ENCODE peak calls at places on chromosomes 12 and 14, in eight cellular contexts. G is H9; T is ecto neural progenitor cell; B is A549; P is fibroblast of the aortic adventitia; L is activated naive CD4-positive, alpha-beta T cell treated with anti-CD3 and anti-CD28 coated beads for 36 hours; E is glutamatergic neuron; D is left lung. I is an unnamed sample.

GRCh38 chr14:95300002-95300696 is 19.6 kb downstream of the CLMN start:
- DNase-seq in B (no peak), D (no peak), T (no peak), P (no peak), E (no peak), L (no peak), G (no peak), I (no peak)

GRCh38 chr12:45377815-45378214 is 161.9 kb downstream of the ANO6 start:
- DNase-seq in E (no peak), D (no peak), G (no peak), T (no peak), B (no peak), P (no peak), L (no peak), I (no peak)

GRCh38 chr12:13028825-13029570 is 15.2 kb upstream of the FAM234B start:
- DNase-seq in B (no peak), G (no peak), D (no peak), P (no peak), T (no peak), E (no peak), L (no peak), I (no peak)

GRCh38 chr12:131222271-131223139 is 268.8 kb downstream of the ADGRD1 start:
- DNase-seq in B (no peak), P (no peak), G (peak; percentile 50), L (peak; percentile 55), T (peak; percentile 90), E (no peak), D (peak; percentile 57), I (no peak)

GRCh38 chr14:94386085-94387031 is 2.0 kb downstream of the SERPINA1 start:
- DNase-seq in G (no peak), D (no peak), T (no peak), L (no peak), E (no peak), B (no peak), P (no peak), I (no peak)

GRCh38 chr14:104536942-104537612 is 42.5 kb upstream of the C14orf180 start:
- DNase-seq in P (peak; percentile 5), D (no peak), G (no peak), T (no peak), B (peak; percentile 46), L (no peak), E (no peak), I (no peak)

GRCh38 chr14:105710119-105711057 is 184.0 kb downstream of the TMEM121 start:
- DNase-seq in D (peak; percentile 70), E (no peak), L (no peak), T (peak; percentile 21), G (no peak), P (no peak), B (no peak), I (no peak)

GRCh38 chr12:51951843-51952722 is 584 bp downstream of the ACVR1B start:
- DNase-seq in E (peak; percentile 77), D (peak; percentile 80), B (no peak), P (no peak), G (peak; percentile 61), T (peak; percentile 84), L (peak; percentile 23), I (no peak)

GRCh38 chr12:38151991-38152700 is 164.4 kb upstream of the ALG10B start:
- DNase-seq in B (no peak), P (no peak), L (no peak), E (no peak), D (peak; percentile 79), G (no peak), T (no peak), I (no peak)

GRCh38 chr12:56315256-56315625 is 547 bp downstream of the CNPY2 start:
- DNase-seq in G (no peak), E (no peak), P (no peak), D (no peak), L (no peak), T (peak; percentile 72), B (no peak), I (no peak)

GRCh38 chr14:32629146-32629545 is 300.0 kb downstream of the AKAP6 start:
- DNase-seq in T (no peak), E (no peak), P (no peak), G (no peak), B (no peak), D (no peak), L (no peak), I (no peak)

GRCh38 chr12:5861426-5861825 is 83.6 kb downstream of the ANO2 start:
- DNase-seq in E (no peak), G (no peak), T (no peak), P (no peak), D (no peak), B (no peak), L (no peak), I (no peak)

GRCh38 chr14:58238252-58239247 is 6.1 kb upstream of the PSMA3 start:
- DNase-seq in G (peak; percentile 39), E (no peak), P (peak; percentile 72), L (peak; percentile 61), B (no peak), D (peak; percentile 42), T (no peak), I (no peak)

GRCh38 chr12:47021298-47021697 is 58.1 kb upstream of the PCED1B start:
- DNase-seq in P (peak; percentile 92), T (no peak), B (peak; percentile 50), E (no peak), D (no peak), L (no peak), G (no peak), I (no peak)

GRCh38 chr14:95849761-95850160 is 26.9 kb upstream of the TUNAR start:
- DNase-seq in L (no peak), B (no peak), T (no peak), G (no peak), E (no peak), P (no peak), D (no peak), I (no peak)

GRCh38 chr12:95633049-95633545 is 81.8 kb upstream of the USP44 start:
- DNase-seq in T (no peak), G (no peak), L (no peak), E (no peak), D (no peak), B (peak; percentile 92), P (peak; percentile 85), I (no peak)

GRCh38 chr12:117966511-117966910 is 2.3 kb downstream of the KSR2 start:
- DNase-seq in D (no peak), P (no peak), E (no peak), L (no peak), T (no peak), B (no peak), G (no peak), I (no peak)

GRCh38 chr12:127455347-127456265 is 811.4 kb upstream of the TMEM132C start:
- DNase-seq in L (no peak), E (peak; percentile 31), G (peak; percentile 84), B (no peak), P (no peak), T (peak; percentile 74), D (no peak), I (no peak)

GRCh38 chr12:79455314-79455713 is 235.4 kb downstream of the PAWR start:
- DNase-seq in E (no peak), L (no peak), D (no peak), T (no peak), P (peak; percentile 66), G (no peak), B (no peak), I (no peak)

GRCh38 chr12:52041695-52042123 is 9.5 kb upstream of the NR4A1 start:
- DNase-seq in P (peak; percentile 70), G (peak; percentile 78), B (no peak), T (no peak), L (peak; percentile 69), D (no peak), E (no peak), I (no peak)